ENCODE peak calls at places on chromosomes 13 and 19, in four cellular contexts. R is mesendoderm, K is heart left ventricle, G is astrocyte. X is an unnamed sample. For H3K4me1, the result is how much of the 10 kb centered on the place peaks cover.

GRCh38 chr13:110559429-110559943 is 2.0 kb downstream of the RAB20 start:
- DNase-seq in R (no peak), K (peak), G (no peak), X (no peak)

GRCh38 chr19:45166723-45167252 is 6.0 kb upstream of the NKPD1 start:
- DNase-seq in R (peak), K (no peak), G (no peak), X (no peak)

GRCh38 chr13:30900952-30901749 is 4.9 kb upstream of the MEDAG start:
- DNase-seq in R (no peak), K (no peak), G (no peak), X (no peak)

GRCh38 chr19:30116984-30117555 is 175.0 kb downstream of the URI1 start:
- DNase-seq in R (peak), K (no peak), G (no peak), X (no peak)

GRCh38 chr13:114131581-114132418 is 623 bp downstream of the RASA3 start:
- DNase-seq in R (peak), K (no peak), G (peak), X (no peak)

GRCh38 chr13:53781941-53782340 is 753.3 kb downstream of the OLFM4 start:
- DNase-seq in R (peak), K (no peak), G (no peak), X (no peak)

GRCh38 chr13:80131204-80131603 is 209.7 kb downstream of the SPRY2 start:
- DNase-seq in R (peak), K (peak), G (peak), X (peak)

GRCh38 chr13:46721054-46721453 is 75.9 kb downstream of the ESD start:
- DNase-seq in R (peak), K (peak), G (no peak), X (peak)

GRCh38 chr19:46745521-46746280 is at the start of gene FKRP:
- DNase-seq in R (no peak), K (peak), G (no peak), X (no peak)

GRCh38 chr19:9054768-9055167 is 32.1 kb upstream of the OR1M1 start:
- DNase-seq in R (peak), K (no peak), G (no peak), X (no peak)

GRCh38 chr19:17304386-17305047 is 1.2 kb upstream of the MRPL34 start:
- DNase-seq in R (no peak), K (no peak), G (no peak), X (no peak)

GRCh38 chr13:40273173-40274000 is 393.1 kb downstream of the FOXO1 start:
- DNase-seq in R (no peak), K (no peak), G (no peak), X (no peak)

GRCh38 chr13:107883561-107884175 is 331.7 kb downstream of the LIG4 start:
- DNase-seq in R (no peak), K (no peak), G (peak), X (no peak)

GRCh38 chr19:29528946-29529645 is 3.3 kb downstream of the VSTM2B start:
- DNase-seq in R (peak), K (no peak), G (no peak), X (no peak)

GRCh38 chr13:31008400-31009115 is 76.1 kb downstream of the TEX26 start:
- DNase-seq in R (no peak), K (no peak), G (peak), X (no peak)

GRCh38 chr13:27018230-27018875 is 153.3 kb downstream of the USP12 start:
- DNase-seq in R (no peak), K (no peak), G (no peak), X (no peak)

GRCh38 chr13:52906122-52906903 is 57.9 kb upstream of the PCDH8 start:
- DNase-seq in R (no peak), K (no peak), G (no peak), X (no peak)

GRCh38 chr13:27535546-27535945 is 84.8 kb downstream of the LNX2 start:
- DNase-seq in R (no peak), K (no peak), G (no peak), X (no peak)

GRCh38 chr19:7625763-7626372 is 3.5 kb downstream of the XAB2 start:
- DNase-seq in R (no peak), K (no peak), G (no peak), X (no peak)

GRCh38 chr13:97283888-97284287 is 61.8 kb downstream of the MBNL2 start:
- DNase-seq in R (no peak), K (no peak), G (no peak), X (no peak)

GRCh38 chr13:53110181-53110580 is 81.6 kb downstream of the OLFM4 start:
- DNase-seq in R (no peak), K (no peak), G (no peak), X (no peak)

GRCh38 chr13:77868717-77869116 is 49.9 kb downstream of the EDNRB start:
- DNase-seq in R (no peak), K (no peak), G (no peak), X (no peak)

GRCh38 chr13:112561478-112561877 is 26.5 kb downstream of the TUBGCP3 start:
- DNase-seq in R (no peak), K (no peak), G (no peak), X (no peak)

GRCh38 chr19:16266586-16266942 is 58.1 kb upstream of the KLF2 start:
- DNase-seq in R (no peak), K (no peak), G (no peak), X (no peak)

GRCh38 chr19:3479819-3480215 is 508 bp downstream of the SMIM24 start:
- DNase-seq in R (peak), K (no peak), G (no peak), X (no peak)

GRCh38 chr13:112761701-112762689 is 72.2 kb downstream of the ATP11A start:
- DNase-seq in R (peak), K (peak), G (peak), X (no peak)

GRCh38 chr13:113616281-113616906 is 31.8 kb downstream of the TFDP1 start:
- DNase-seq in R (no peak), K (peak), G (no peak), X (no peak)

GRCh38 chr13:76684336-76684735 is 201.9 kb downstream of the KCTD12 start:
- DNase-seq in R (no peak), K (no peak), G (no peak), X (no peak)

GRCh38 chr13:48749144-48749543 is 95.4 kb downstream of the CYSLTR2 start:
- DNase-seq in R (no peak), K (peak), G (peak), X (no peak)

GRCh38 chr13:63944896-63945295 is 2529.2 kb upstream of the PCDH20 start:
- DNase-seq in R (no peak), K (no peak), G (no peak), X (no peak)

GRCh38 chr13:102555914-102556553 is 40.8 kb upstream of the TPP2 start:
- DNase-seq in R (peak), K (no peak), G (peak), X (no peak)

GRCh38 chr19:14554382-14554812 is 17.5 kb downstream of the NDUFB7 start:
- DNase-seq in R (peak), K (no peak), G (no peak), X (no peak)

GRCh38 chr19:14550201-14550754 is 20.9 kb downstream of the TECR start:
- DNase-seq in R (no peak), K (peak), G (no peak), X (no peak)

GRCh38 chr19:14553939-14554243 is 18.0 kb downstream of the NDUFB7 start:
- DNase-seq in R (no peak), K (no peak), G (no peak), X (no peak)

GRCh38 chr19:14555918-14556661 is 15.8 kb downstream of the NDUFB7 start:
- DNase-seq in R (no peak), K (no peak), G (peak), X (no peak)

DNA sequence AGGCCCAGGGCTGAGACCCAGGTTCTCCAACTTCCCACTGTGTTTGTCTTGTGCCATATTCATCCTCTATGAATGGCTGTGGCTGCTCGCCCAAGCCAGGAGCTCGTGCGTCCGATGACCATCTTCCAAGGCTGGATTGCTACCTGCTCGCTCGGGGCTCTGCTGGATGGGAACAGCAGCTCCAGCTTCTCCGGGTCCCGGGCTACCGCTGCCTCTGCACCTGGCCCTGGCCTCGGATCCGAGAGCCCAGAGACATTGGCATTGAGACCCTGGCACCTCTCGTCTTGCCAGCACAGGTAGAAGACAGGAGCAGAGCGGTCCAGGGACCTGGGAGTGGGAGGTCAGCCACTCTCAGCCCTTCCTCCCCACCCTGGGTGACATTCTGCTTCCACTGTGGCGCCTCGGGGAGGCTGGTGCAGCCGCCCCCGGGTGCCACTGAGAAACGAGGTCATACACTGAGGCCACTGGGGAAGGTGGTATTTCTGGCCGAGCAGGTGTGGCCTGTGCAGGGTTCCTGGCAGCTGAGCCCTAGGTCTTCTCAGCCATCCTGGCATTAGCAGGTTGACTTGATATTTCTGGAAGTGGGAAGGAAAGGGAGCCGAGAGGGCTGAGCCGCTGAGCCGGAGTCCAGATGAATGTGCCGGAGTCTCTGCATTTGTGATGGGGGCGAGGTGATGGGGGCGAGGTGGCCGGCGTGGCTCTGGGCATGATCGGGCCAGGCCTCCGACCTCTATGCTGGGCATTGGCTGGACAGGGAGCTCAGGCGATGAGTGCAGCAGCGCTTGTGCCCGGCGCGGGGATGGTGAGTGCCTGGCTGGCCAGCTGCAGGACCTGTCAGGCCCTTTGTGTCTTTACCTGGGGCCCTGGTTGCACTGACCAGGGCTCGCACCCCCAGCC is 18.6 kb downstream of the NDUFB7 start:
- DNase-seq in R (no peak), K (no peak), G (no peak), X (no peak)
- H3K4me1 ChIP-seq in R (under half), K (under half), G (under half), X (half or more)

GRCh38 chr13:34941436-34941834 is 635 bp upstream of the NBEA start:
- DNase-seq in R (no peak), K (no peak), G (no peak), X (no peak)

GRCh38 chr13:34942732-34943674 is 933 bp downstream of the NBEA start:
- DNase-seq in R (peak), K (peak), G (no peak), X (peak)

GRCh38 chr13:34939771-34940170 is 2.3 kb upstream of the NBEA start:
- DNase-seq in R (no peak), K (no peak), G (no peak), X (no peak)

GRCh38 chr13:34943675-34944634 is 1.9 kb downstream of the NBEA start:
- DNase-seq in R (no peak), K (no peak), G (no peak), X (no peak)

DNA sequence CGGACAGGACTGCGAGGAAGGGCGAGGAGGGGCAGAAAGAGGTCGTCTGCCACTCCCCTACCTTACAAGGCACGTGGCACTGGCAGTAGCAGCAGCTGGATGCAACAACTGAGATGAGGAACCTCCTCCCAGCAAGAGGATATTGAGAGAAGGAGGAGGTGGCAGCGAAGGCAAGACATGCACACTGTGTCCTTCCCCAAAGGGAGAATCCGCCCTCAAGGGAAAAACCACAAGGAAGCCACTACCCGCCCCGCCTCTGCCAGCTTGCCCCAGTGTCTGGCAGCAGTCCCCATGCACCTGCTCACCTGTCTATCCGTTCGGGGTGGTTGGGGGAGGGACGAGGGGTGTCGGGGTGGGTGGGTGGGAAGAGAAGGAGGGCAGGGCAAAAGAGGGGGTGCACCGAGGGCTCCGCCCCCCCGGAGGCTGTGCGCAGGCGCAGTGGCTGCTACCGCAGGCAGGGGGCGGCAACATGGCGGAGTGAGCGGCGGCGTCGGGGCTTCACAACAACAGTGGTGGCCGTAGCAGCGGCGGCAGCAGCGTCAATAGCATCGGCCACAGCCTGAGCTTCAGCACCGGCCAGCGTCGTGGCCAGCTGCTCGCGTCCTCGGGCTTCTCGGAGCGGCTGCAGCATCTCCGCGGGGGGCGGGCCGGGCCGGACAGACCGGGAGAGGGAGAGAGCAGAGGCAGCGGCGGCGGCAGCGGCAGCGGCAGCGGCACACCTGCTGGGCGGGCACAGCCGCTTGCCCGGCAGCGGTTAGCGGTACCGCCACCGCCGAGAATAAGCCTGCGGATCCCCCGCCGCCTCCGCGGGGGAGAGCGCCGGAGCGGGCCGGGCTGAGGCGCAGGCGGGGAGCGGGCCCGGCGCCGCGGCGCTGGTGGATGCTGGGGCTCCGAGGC is at the start of gene NBEA:
- DNase-seq in R (peak), K (peak), G (peak), X (peak)
- H3K27ac ChIP-seq in R (no peak), K (peak), G (no peak), X (peak)

DNA sequence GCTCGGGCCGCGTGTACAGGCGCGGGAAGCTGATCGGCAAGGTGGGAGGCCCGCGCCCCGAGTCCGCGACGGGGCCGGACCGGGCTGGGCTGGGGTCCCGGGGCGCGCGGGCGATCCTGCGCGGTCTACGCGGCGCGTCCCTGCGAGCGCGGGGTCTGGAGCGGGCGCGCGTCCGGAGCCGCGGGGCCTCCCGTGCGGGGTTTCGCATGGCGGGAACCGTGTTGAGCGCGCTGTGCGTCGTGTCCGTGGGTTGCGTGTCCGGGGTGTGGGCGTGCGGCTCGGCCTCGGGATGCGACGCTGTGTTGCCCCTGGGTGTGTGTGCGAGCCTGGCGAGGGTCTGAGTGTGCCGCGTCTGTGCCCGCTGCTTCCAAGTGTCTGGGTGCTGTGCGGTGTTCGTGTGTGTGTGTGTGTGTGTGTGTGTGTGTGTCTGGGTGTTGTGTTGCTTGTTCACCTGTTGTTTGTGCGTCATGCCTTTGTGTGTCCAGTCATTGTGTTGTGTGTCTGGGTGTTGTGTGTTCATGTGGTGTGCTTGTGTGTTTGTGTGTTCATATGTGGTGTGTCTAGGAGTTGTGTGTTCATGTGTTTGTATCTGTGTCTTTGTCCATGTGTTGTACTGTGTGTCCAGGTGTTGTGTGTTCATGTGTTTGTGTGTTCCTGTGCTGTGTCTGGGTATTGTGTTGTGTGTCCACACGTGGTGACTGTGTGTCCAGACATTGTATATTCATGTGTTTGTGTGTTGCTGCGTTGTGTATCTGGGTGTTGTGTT is 512 bp downstream of the PLK5 start:
- DNase-seq in R (peak), K (no peak), G (no peak), X (no peak)
- H3K4me3 ChIP-seq in R (no peak), K (no peak), G (no peak), X (no peak)

DNA sequence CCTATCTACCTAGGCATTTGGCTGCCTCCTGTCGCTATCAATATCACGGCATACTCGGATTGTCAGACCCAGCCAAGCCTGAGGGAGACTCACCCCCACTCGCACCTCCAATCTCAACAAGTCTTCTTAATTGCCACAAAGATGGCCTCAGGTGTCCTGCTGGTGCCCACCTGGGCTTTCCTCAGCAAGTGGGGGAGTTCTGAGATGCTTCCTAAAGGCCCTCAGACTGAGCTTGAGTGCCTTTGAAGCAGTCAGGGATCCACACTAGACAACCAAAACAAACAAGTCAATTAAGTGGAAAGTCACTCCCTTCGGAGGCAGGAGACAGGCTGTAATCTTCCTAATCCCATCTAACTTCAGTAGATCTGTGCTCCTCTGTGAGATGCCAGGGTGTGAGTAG is 68.4 kb upstream of the SERP2 start:
- DNase-seq in R (peak), K (no peak), G (no peak), X (no peak)
- H3K4me1 ChIP-seq in R (under half), K (under half), G (half or more), X (half or more)

GRCh38 chr13:39263033-39263432 is 224.8 kb downstream of the NHLRC3 start:
- DNase-seq in R (peak), K (peak), G (no peak), X (no peak)

GRCh38 chr13:39253774-39254173 is 215.5 kb downstream of the NHLRC3 start:
- DNase-seq in R (no peak), K (no peak), G (no peak), X (no peak)

GRCh38 chr13:39254606-39255005 is 216.3 kb downstream of the NHLRC3 start:
- DNase-seq in R (no peak), K (no peak), G (no peak), X (no peak)

GRCh38 chr13:39259371-39259770 is 221.1 kb downstream of the NHLRC3 start:
- DNase-seq in R (no peak), K (no peak), G (no peak), X (no peak)

DNA sequence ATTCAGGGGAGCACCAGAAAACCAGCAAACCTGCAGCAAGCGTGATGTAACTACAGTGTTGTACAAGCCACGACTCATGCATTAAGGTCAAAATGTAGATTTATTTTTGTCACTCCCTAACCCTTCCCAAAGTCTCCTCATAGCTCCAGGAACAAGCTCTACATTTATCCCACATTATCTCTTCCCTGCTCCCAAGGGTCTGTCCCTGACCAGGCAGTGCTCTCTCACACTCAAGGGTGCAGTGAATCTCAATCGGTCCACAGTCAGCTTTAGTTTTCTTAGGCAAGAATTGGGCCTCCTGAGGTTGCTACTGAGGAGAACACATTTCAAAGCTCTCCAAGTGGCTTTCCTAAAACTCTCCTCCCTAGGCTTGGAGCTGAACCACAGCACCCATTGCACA is 219.4 kb downstream of the NHLRC3 start:
- DNase-seq in R (no peak), K (peak), G (no peak), X (no peak)
- H3K27ac ChIP-seq in R (no peak), K (peak), G (no peak), X (no peak)